ENCODE peak calls at places on chromosomes 4 and X, in four cellular contexts. L is left lung, T is heart left ventricle, I is cardiac fibroblast. A is an unnamed sample.

GRCh38 chr4:112560084-112560483 is 44.1 kb upstream of the NEUROG2 start:
- DNase-seq in L (no peak), T (no peak), I (no peak), A (no peak)

GRCh38 chr4:80011636-80012236 is 61.3 kb downstream of the ANTXR2 start:
- DNase-seq in L (no peak), T (no peak), I (peak; percentile 59), A (no peak)

GRCh38 chr4:180292339-180292738 is 1950.9 kb upstream of the TENM3 start:
- DNase-seq in L (no peak), T (no peak), I (no peak), A (no peak)

GRCh38 chrX:105477351-105477750 is 256.9 kb upstream of the TEX13A start:
- DNase-seq in L (no peak), T (no peak), I (peak; percentile 23), A (no peak)

GRCh38 chrX:18992829-18993228 is 8.9 kb upstream of the PHKA2 start:
- DNase-seq in L (no peak), T (no peak), I (no peak), A (no peak)

GRCh38 chrX:8913665-8914409 is 112.7 kb upstream of the FAM9A start:
- DNase-seq in L (peak; percentile 34), T (peak; percentile 36), I (peak; percentile 75), A (no peak)

GRCh38 chr4:22179124-22179874 is 230.7 kb upstream of the KCNIP4 start:
- DNase-seq in L (no peak), T (no peak), I (peak; percentile 87), A (no peak)

GRCh38 chrX:24158881-24159280 is 9.4 kb downstream of the ZFX start:
- DNase-seq in L (no peak), T (no peak), I (no peak), A (no peak)

GRCh38 chrX:120499301-120500097 is 30.4 kb upstream of the LAMP2 start:
- DNase-seq in L (no peak), T (no peak), I (peak; percentile 69), A (no peak)

GRCh38 chr4:15469402-15470148 is at the start of gene CC2D2A:
- DNase-seq in L (peak; percentile 33), T (no peak), I (peak; percentile 79), A (peak; percentile 14)

GRCh38 chr4:80173387-80173786 is 23.9 kb upstream of the PRDM8 start:
- DNase-seq in L (no peak), T (no peak), I (peak; percentile 69), A (no peak)

GRCh38 chr4:2334826-2335728 is 73.2 kb upstream of the MXD4 start:
- DNase-seq in L (no peak), T (no peak), I (no peak), A (no peak)

GRCh38 chrX:130401415-130402210 is at the start of gene RBMX2:
- DNase-seq in L (peak; percentile 73), T (peak; percentile 74), I (peak; percentile 79), A (peak; percentile 71)

GRCh38 chr4:137124278-137124932 is 407.9 kb downstream of the PCDH18 start:
- DNase-seq in L (no peak), T (no peak), I (peak; percentile 82), A (no peak)

GRCh38 chr4:10028910-10029309 is 7.6 kb upstream of the SLC2A9 start:
- DNase-seq in L (no peak), T (no peak), I (no peak), A (no peak)

GRCh38 chr4:113978561-113979156 is 788 bp downstream of the ARSJ start:
- DNase-seq in L (peak; percentile 37), T (no peak), I (no peak), A (peak; percentile 5)
- H3K4me3 ChIP-seq in L (peak overlapping the region; percentile 54), T (peak overlapping the region; percentile 65), I (peak overlapping the region; percentile 80), A (peak overlapping the region; percentile 39)

DNA sequence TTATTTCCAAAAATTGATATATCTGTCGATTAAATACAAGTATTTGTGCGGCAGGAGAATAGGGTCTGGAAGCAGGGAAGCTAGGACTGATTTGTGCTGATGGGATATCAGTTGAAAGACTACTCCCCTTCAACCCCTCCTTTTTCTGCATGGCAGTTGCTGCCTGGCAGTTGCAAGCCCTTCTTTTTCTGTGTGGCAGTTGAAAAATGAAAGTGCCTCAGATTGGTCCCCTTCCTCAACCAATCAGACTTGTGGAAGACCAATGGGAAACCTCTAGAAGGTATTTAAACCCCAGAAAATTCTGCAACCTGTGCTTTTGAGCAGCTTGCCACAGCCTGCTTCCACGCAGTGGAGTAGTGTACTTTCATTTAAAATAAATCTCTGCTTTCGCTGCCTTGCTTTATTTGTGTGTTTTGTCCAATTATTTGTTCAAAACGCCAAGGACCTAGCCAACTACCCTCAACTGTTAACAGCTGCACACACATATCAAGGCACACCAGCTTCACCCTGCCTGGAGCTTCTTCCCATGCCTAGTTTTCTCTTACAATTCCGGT is 1.5 kb upstream of the TMA16 start:
- DNase-seq in L (no peak), T (no peak), I (peak; percentile 7), A (no peak)
- H3K4me3 ChIP-seq in L (no peak overlapping the region), T (no peak overlapping the region), I (no peak overlapping the region), A (no peak overlapping the region)

GRCh38 chr4:964346-965025 is 8.9 kb downstream of the DGKQ start:
- DNase-seq in L (no peak), T (no peak), I (no peak), A (no peak)

GRCh38 chr4:962231-963208 is 10.8 kb downstream of the DGKQ start:
- DNase-seq in L (no peak), T (no peak), I (no peak), A (no peak)

GRCh38 chr4:965048-965765 is 8.2 kb downstream of the DGKQ start:
- DNase-seq in L (no peak), T (peak; percentile 18), I (no peak), A (no peak)

GRCh38 chr4:961651-962230 is 11.6 kb downstream of the DGKQ start:
- DNase-seq in L (no peak), T (no peak), I (no peak), A (no peak)

GRCh38 chr4:963276-964225 is 9.8 kb downstream of the DGKQ start:
- DNase-seq in L (no peak), T (no peak), I (no peak), A (no peak)
- H3K4me3 ChIP-seq in L (no peak overlapping the region), T (no peak overlapping the region), I (no peak overlapping the region), A (no peak overlapping the region)

GRCh38 chr4:139872274-139872673 is 206.7 kb downstream of the MGST2 start:
- DNase-seq in L (no peak), T (no peak), I (peak; percentile 90), A (no peak)
- H3K4me3 ChIP-seq in L (no peak overlapping the region), T (no peak overlapping the region), I (no peak overlapping the region), A (no peak overlapping the region)

GRCh38 chr4:64897683-64898082 is 488.4 kb upstream of the TECRL start:
- DNase-seq in L (no peak), T (no peak), I (no peak), A (no peak)
- H3K4me3 ChIP-seq in L (no peak overlapping the region), T (no peak overlapping the region), I (no peak overlapping the region), A (no peak overlapping the region)

DNA sequence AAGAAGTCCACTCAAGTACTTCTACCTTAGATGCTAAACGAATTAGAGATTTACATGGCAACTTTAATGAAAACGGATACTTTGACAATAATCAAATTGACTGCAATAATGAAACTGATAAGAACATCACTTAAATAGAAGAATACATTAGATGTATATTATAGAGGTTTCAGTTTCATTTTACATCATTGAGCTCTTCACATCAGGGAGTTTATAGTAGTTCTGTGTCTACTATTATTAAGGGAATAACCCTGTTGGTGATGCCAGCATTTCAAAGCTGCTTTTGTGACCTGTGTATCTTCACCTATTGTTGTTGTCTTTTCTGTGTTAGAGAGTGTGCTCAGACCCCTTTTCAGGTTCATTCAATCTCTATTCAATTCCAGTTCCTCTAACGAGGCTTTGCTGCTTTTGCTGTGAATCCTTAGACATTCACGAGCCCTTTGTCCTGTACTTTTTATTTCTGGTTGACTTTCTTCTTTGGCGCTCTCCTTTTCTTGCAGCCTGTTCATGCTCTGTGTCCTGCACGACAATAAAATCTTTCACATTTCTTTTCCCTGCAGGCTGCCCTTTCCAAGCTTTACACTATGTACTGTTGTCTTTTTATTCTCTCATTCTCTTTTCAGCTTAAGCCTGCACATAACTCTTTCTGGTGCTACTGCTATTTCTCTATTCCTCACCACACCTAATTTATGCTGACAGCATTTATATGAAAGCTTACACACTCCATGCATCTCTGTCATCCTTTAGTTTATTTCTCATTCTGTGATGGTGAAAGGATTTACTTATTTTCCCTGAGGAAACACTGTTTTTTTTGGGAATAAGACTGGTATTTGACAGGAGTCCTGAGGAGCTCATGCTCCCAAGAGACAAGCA is 232.1 kb downstream of the CPE start:
- DNase-seq in L (no peak), T (no peak), I (no peak), A (no peak)
- H3K4me3 ChIP-seq in L (no peak overlapping the region), T (no peak overlapping the region), I (no peak overlapping the region), A (no peak overlapping the region)

DNA sequence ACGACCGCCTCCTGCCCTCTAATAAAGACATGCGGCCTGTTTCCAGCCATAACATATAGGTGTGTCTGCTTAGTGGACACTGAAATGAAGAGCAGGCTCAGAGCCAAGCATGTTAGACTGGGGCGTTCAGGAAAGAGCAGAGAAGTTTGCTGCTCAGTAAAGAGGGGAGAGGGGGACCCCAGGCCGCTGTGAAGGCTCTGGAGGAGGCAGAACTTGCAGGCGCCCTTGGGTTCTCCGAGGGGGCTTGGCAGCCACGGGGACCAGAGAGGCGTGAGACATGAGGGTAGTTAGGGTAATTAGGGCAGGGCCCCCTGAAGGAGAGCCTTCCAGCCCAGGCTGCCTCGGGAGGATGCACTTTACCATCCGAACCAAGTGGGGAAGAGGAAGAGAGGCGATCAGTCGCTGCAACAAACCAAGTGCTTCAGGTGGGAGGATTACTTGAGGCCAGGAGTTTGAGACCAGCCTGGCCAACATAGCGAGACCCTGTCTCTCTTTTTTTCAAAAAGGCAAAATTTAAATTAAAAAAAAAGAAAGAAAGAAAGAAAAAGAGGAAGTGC is 46.6 kb upstream of the CDKN2AIP start:
- DNase-seq in L (no peak), T (no peak), I (no peak), A (no peak)
- H3K4me3 ChIP-seq in L (peak overlapping the region; percentile 37), T (peak overlapping the region; percentile 58), I (peak overlapping the region; percentile 36), A (no peak overlapping the region)

GRCh38 chr4:68271851-68272756 is 26.6 kb upstream of the TMPRSS11B start:
- DNase-seq in L (no peak), T (no peak), I (peak; percentile 76), A (no peak)
- H3K4me3 ChIP-seq in L (no peak overlapping the region), T (peak overlapping the region; percentile 13), I (peak overlapping the region; percentile 15), A (no peak overlapping the region)